ENCODE peak calls at places on chromosomes 6 and 20, in seven cellular contexts. Q, H, S, C, W, R and N are unnamed samples.

GRCh38 chr6:17612048-17612447 is 11.9 kb downstream of the FAM8A1 start:
- DNase-seq in Q (no peak), H (no peak), S (no peak), C (no peak), W (no peak), R (no peak), N (no peak)

GRCh38 chr6:137407816-137408215 is 86.4 kb downstream of the OLIG3 start:
- DNase-seq in Q (no peak), H (no peak), S (no peak), C (no peak), W (no peak), R (no peak), N (no peak)

GRCh38 chr6:105993341-105993740 is 92.8 kb upstream of the PRDM1 start:
- DNase-seq in Q (no peak), H (no peak), S (no peak), C (no peak), W (no peak), R (peak), N (no peak)

GRCh38 chr6:132749111-132749510 is 8.6 kb downstream of the VNN2 start:
- DNase-seq in Q (no peak), H (no peak), S (no peak), C (peak), W (no peak), R (no peak), N (no peak)

GRCh38 chr20:8424010-8424409 is 291.9 kb downstream of the PLCB1 start:
- DNase-seq in Q (no peak), H (no peak), S (no peak), C (no peak), W (no peak), R (no peak), N (no peak)

GRCh38 chr20:2022163-2022562 is 28.3 kb upstream of the PDYN start:
- DNase-seq in Q (no peak), H (no peak), S (no peak), C (no peak), W (no peak), R (no peak), N (no peak)

GRCh38 chr6:145544031-145544430 is 191.3 kb downstream of the EPM2A start:
- DNase-seq in Q (no peak), H (no peak), S (no peak), C (no peak), W (no peak), R (peak), N (no peak)

GRCh38 chr6:157050537-157051280 is 272.6 kb downstream of the TMEM242 start:
- DNase-seq in Q (no peak), H (no peak), S (no peak), C (no peak), W (no peak), R (no peak), N (no peak)

GRCh38 chr6:142693446-142693845 is 251.5 kb downstream of the HIVEP2 start:
- DNase-seq in Q (no peak), H (no peak), S (no peak), C (no peak), W (no peak), R (no peak), N (no peak)

GRCh38 chr6:6696867-6697531 is 108.5 kb downstream of the LY86 start:
- DNase-seq in Q (no peak), H (no peak), S (peak), C (peak), W (peak), R (peak), N (peak)

GRCh38 chr6:44642870-44643522 is 255.5 kb downstream of the CDC5L start:
- DNase-seq in Q (no peak), H (peak), S (no peak), C (peak), W (no peak), R (no peak), N (no peak)

GRCh38 chr6:163180874-163181541 is 233.5 kb upstream of the QKI start:
- DNase-seq in Q (no peak), H (peak), S (peak), C (no peak), W (peak), R (peak), N (peak)

GRCh38 chr6:7561153-7561964 is 19.9 kb downstream of the DSP start:
- DNase-seq in Q (no peak), H (no peak), S (no peak), C (no peak), W (peak), R (no peak), N (no peak)

GRCh38 chr20:32585011-32585518 is at the start of gene NOL4L:
- DNase-seq in Q (no peak), H (no peak), S (no peak), C (no peak), W (peak), R (peak), N (no peak)

GRCh38 chr6:106560966-106561740 is 68.1 kb downstream of the RTN4IP1 start:
- DNase-seq in Q (no peak), H (no peak), S (no peak), C (no peak), W (no peak), R (no peak), N (no peak)

GRCh38 chr6:57221191-57221935 is 744 bp downstream of the RAB23 start:
- DNase-seq in Q (no peak), H (peak), S (peak), C (peak), W (peak), R (peak), N (peak)